ENCODE peak calls at places on chromosomes 11 and 22, in four cellular contexts. One of them, this sample, is unnamed.

GRCh38 chr11:88433546-88434230 is 96.2 kb upstream of the CTSC start:
- DNase-seq in heart right ventricle: no peak
- DNase-seq in osteocyte: no peak
- DNase-seq in lower lobe of right lung: no peak
- DNase-seq in this sample: no peak

GRCh38 chr11:114183041-114183511 is 113.1 kb upstream of the NNMT start:
- DNase-seq in osteocyte: no peak
- DNase-seq in heart right ventricle: no peak
- DNase-seq in lower lobe of right lung: no peak
- DNase-seq in this sample: no peak

GRCh38 chr11:6637871-6638270 is 17.7 kb downstream of the DCHS1 start:
- DNase-seq in heart right ventricle: peak; percentile 56
- DNase-seq in osteocyte: no peak
- DNase-seq in lower lobe of right lung: no peak
- DNase-seq in this sample: no peak

GRCh38 chr22:25420925-25421904 is 143.3 kb upstream of the GRK3 start:
- DNase-seq in heart right ventricle: no peak
- DNase-seq in osteocyte: no peak
- DNase-seq in lower lobe of right lung: no peak
- DNase-seq in this sample: no peak

GRCh38 chr11:86940122-86940777 is 14.9 kb downstream of the FZD4 start:
- DNase-seq in heart right ventricle: peak; percentile 68
- DNase-seq in osteocyte: no peak
- DNase-seq in lower lobe of right lung: no peak
- DNase-seq in this sample: no peak

GRCh38 chr11:88402192-88402715 is 64.7 kb upstream of the CTSC start:
- DNase-seq in heart right ventricle: no peak
- DNase-seq in osteocyte: no peak
- DNase-seq in lower lobe of right lung: no peak
- DNase-seq in this sample: peak; percentile 82

GRCh38 chr22:31344369-31345330 is 1.5 kb downstream of the PATZ1 start:
- DNase-seq in heart right ventricle: peak; percentile 19
- DNase-seq in lower lobe of right lung: peak; percentile 59
- DNase-seq in osteocyte: no peak
- DNase-seq in this sample: no peak

GRCh38 chr22:28506207-28506606 is 173.4 kb downstream of the TTC28 start:
- DNase-seq in lower lobe of right lung: no peak
- DNase-seq in heart right ventricle: no peak
- DNase-seq in osteocyte: no peak
- DNase-seq in this sample: no peak

GRCh38 chr11:115051938-115052590 is 373.7 kb downstream of the NXPE2 start:
- DNase-seq in lower lobe of right lung: no peak
- DNase-seq in heart right ventricle: no peak
- DNase-seq in osteocyte: no peak
- DNase-seq in this sample: no peak

GRCh38 chr11:18471995-18472394 is 16.3 kb downstream of the LDHAL6A start:
- DNase-seq in heart right ventricle: no peak
- DNase-seq in lower lobe of right lung: no peak
- DNase-seq in osteocyte: no peak
- DNase-seq in this sample: no peak

GRCh38 chr11:125365196-125365931 is 130.7 kb downstream of the FEZ1 start:
- DNase-seq in osteocyte: no peak
- DNase-seq in heart right ventricle: no peak
- DNase-seq in lower lobe of right lung: no peak
- DNase-seq in this sample: no peak

GRCh38 chr11:12777208-12777874 is 103.1 kb downstream of the TEAD1 start:
- DNase-seq in osteocyte: no peak
- DNase-seq in lower lobe of right lung: no peak
- DNase-seq in heart right ventricle: no peak
- DNase-seq in this sample: peak; percentile 30

GRCh38 chr22:50157976-50158375 is 12.6 kb upstream of the PANX2 start:
- DNase-seq in heart right ventricle: no peak
- DNase-seq in lower lobe of right lung: peak; percentile 86
- DNase-seq in osteocyte: no peak
- DNase-seq in this sample: no peak

GRCh38 chr22:27242111-27242436 is 559.5 kb downstream of the MN1 start:
- DNase-seq in lower lobe of right lung: no peak
- DNase-seq in osteocyte: no peak
- DNase-seq in heart right ventricle: no peak
- DNase-seq in this sample: no peak

GRCh38 chr22:22616636-22617035 is 27.8 kb upstream of the GGTLC2 start:
- DNase-seq in heart right ventricle: no peak
- DNase-seq in lower lobe of right lung: no peak
- DNase-seq in osteocyte: no peak
- DNase-seq in this sample: no peak

GRCh38 chr11:85752201-85752889 is 58.6 kb downstream of the SYTL2 start:
- DNase-seq in heart right ventricle: no peak
- DNase-seq in lower lobe of right lung: no peak
- DNase-seq in osteocyte: no peak
- DNase-seq in this sample: no peak

GRCh38 chr11:71237853-71238252 is 14.5 kb downstream of the SHANK2 start:
- DNase-seq in osteocyte: no peak
- DNase-seq in heart right ventricle: no peak
- DNase-seq in lower lobe of right lung: no peak
- DNase-seq in this sample: no peak

GRCh38 chr11:119338318-119338890 is 2.3 kb downstream of the C1QTNF5 start:
- DNase-seq in osteocyte: peak; percentile 91
- DNase-seq in lower lobe of right lung: peak; percentile 76
- DNase-seq in heart right ventricle: peak; percentile 80
- DNase-seq in this sample: no peak

GRCh38 chr11:46294365-46295309 is 17.2 kb downstream of the CREB3L1 start:
- DNase-seq in heart right ventricle: no peak
- DNase-seq in lower lobe of right lung: no peak
- DNase-seq in osteocyte: no peak
- DNase-seq in this sample: peak; percentile 82

GRCh38 chr11:18578975-18579598 is 9.4 kb downstream of the UEVLD start:
- DNase-seq in lower lobe of right lung: no peak
- DNase-seq in heart right ventricle: no peak
- DNase-seq in osteocyte: peak; percentile 51
- DNase-seq in this sample: no peak

GRCh38 chr22:38074181-38075104 is 9.5 kb downstream of the SLC16A8 start:
- DNase-seq in heart right ventricle: no peak
- DNase-seq in lower lobe of right lung: no peak
- DNase-seq in osteocyte: no peak
- DNase-seq in this sample: peak; percentile 10
- TF ChIP-seq CTCF in heart right ventricle: peak; percentile 33
- TF ChIP-seq CTCF in lower lobe of right lung: peak; percentile 6
- TF ChIP-seq CTCF in osteocyte: peak; percentile 27
- TF ChIP-seq CTCF in this sample: peak; percentile 61

DNA sequence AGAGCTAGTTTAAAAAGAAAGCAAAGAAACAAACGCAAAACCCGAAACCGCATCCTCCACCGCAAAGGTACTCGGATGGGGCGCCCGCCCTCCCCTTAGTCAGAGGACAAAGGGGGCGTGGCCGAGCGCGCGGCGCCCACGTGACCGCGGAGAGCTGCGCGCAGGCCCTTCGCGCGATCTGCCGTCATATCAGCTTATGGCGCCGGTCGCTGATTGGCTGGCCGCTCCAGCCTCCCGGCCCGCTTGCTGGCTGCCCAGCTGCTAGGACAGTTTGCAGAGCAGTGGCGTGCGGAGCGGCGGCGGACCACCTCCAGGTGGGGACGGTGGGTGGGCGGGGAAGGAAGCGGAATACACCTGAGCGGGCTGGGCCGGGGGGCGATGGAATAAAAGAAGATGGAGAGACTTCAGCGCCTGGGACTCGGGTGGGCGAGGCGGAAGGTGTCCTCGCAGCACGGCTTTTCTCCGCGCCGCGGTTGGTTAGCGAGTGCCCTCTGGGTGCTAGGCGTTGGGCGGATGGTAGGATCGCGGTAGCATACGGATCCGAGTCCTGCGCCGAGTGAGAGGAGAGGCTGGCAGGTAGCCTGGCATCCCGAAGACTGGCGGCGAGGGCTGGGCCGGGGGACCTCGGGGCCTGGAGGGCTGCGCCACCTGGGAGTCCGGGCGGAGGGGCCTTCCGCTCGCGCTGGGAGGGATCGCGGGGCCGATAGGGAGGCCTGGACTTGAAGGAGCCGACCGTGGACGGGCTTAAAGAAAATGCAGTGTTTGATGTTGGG is at the start of gene SC5D:
- DNase-seq in heart right ventricle: peak; percentile 94
- DNase-seq in osteocyte: peak; percentile 96
- DNase-seq in lower lobe of right lung: peak; percentile 97
- DNase-seq in this sample: peak; percentile 73
- TF ChIP-seq CTCF in heart right ventricle: peak; percentile 10
- TF ChIP-seq CTCF in osteocyte: no peak
- TF ChIP-seq CTCF in lower lobe of right lung: no peak
- TF ChIP-seq CTCF in this sample: no peak

GRCh38 chr11:59783632-59784090 is 26.9 kb downstream of the MRPL16 start:
- DNase-seq in heart right ventricle: no peak
- DNase-seq in lower lobe of right lung: no peak
- DNase-seq in osteocyte: no peak
- DNase-seq in this sample: no peak

GRCh38 chr11:59778122-59778521 is 22.9 kb downstream of the STX3 start:
- DNase-seq in osteocyte: no peak
- DNase-seq in heart right ventricle: no peak
- DNase-seq in lower lobe of right lung: no peak
- DNase-seq in this sample: no peak

GRCh38 chr11:59779487-59779886 is 24.3 kb downstream of the STX3 start:
- DNase-seq in heart right ventricle: no peak
- DNase-seq in lower lobe of right lung: no peak
- DNase-seq in osteocyte: no peak
- DNase-seq in this sample: no peak

GRCh38 chr11:59785818-59786217 is 24.8 kb downstream of the MRPL16 start:
- DNase-seq in osteocyte: no peak
- DNase-seq in lower lobe of right lung: no peak
- DNase-seq in heart right ventricle: no peak
- DNase-seq in this sample: no peak

DNA sequence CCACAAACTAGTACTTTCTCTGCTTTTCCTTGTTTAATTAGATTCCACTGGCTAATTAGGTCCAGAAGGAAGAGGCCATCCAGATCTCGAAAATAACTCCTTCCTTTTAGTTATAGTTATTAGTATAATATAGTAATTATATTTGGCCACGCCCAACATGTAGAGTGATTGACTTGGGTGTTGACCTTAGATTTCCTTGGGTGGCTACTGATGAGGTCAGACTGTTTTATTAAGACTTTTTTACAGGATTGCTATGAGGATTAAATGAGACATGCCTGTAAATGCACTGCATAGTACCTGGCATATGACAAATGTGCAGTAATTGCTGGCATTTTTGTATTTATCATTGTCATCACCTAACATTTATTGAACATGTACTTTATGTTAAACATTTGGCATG is 26.9 kb downstream of the STX3 start:
- DNase-seq in heart right ventricle: no peak
- DNase-seq in osteocyte: no peak
- DNase-seq in lower lobe of right lung: no peak
- DNase-seq in this sample: no peak
- TF ChIP-seq CTCF in heart right ventricle: no peak
- TF ChIP-seq CTCF in osteocyte: no peak
- TF ChIP-seq CTCF in lower lobe of right lung: no peak
- TF ChIP-seq CTCF in this sample: no peak

DNA sequence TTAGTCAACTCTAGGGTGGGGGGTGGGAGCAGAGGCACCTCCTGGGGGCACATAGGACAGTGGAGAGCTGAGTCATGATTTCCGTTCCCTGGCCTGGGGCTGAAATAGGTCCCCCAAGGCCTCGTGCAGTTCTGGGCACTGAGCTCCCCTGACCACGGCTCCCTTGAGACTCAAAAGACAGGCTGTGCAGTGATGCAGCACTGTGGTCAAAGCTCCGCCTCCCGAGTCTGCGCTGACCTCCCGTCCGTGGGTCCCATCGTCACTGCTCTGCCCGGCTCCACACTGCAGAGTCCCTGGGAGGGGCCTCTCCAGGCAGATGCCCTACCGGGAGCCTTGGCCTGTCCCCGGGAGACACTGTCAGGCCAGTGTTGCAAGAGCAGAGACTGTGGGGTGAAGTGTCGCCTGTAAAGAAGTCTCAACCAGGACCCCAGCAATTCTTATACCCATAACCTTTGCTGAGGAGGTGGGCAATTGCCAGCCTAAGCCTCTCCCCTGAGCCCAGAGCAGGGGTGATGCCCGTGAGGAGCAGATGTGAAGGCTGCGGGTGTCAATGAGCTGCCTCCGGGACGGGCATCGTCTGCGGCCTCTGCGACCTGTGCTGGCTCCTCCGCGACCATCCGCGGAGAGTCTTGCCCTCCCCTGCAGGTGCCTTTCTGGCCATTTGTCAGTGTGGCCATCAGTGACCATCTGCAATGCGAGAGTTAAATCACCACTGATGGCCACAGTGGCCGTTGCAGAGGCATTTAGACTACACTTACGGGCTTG is 877.3 kb downstream of the BRD1 start:
- DNase-seq in heart right ventricle: no peak
- DNase-seq in osteocyte: peak; percentile 81
- DNase-seq in lower lobe of right lung: no peak
- DNase-seq in this sample: no peak
- TF ChIP-seq CTCF in heart right ventricle: no peak
- TF ChIP-seq CTCF in osteocyte: no peak
- TF ChIP-seq CTCF in lower lobe of right lung: no peak
- TF ChIP-seq CTCF in this sample: no peak

GRCh38 chr22:41659941-41660340 is 28.7 kb downstream of the SNU13 start:
- DNase-seq in heart right ventricle: peak; percentile 27
- DNase-seq in lower lobe of right lung: no peak
- DNase-seq in osteocyte: no peak
- DNase-seq in this sample: no peak
- TF ChIP-seq CTCF in heart right ventricle: no peak
- TF ChIP-seq CTCF in lower lobe of right lung: no peak
- TF ChIP-seq CTCF in osteocyte: no peak
- TF ChIP-seq CTCF in this sample: no peak

DNA sequence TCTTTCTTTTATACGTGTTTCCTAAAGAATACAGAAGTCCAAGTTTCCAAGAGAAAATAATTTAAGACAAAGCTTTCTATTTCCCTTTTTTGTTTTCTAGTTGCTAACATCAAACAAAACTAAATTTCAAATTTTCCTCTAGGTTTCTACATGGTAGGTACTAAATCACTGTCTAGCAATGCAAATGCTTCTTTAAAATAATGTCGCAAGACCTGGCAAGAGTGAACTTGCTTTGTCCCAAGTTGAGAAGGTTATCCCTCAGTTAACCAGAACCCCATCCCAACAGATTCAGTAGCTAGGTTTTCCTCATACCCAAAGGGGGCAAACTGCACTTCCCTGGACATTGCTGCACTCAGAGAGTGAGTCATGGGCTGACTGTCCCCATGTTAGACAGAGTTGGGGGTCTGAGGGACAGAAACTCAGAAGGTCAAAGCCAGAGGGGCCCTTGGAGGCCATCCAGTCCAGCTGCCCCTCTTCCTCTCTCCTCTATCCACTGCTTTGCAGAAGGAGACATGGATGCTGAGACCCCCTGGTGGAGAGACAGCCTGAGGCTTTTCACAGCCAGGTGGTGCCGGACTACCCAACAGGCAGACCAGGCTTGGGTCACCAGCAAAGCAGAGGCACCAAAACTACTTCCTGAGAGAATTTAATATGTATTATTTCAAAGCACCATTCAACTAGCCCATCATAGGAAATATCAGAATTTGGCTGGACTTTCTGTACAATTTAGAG is 23.1 kb downstream of the OR2AT4 start:
- DNase-seq in heart right ventricle: no peak
- DNase-seq in osteocyte: no peak
- DNase-seq in lower lobe of right lung: no peak
- DNase-seq in this sample: no peak
- TF ChIP-seq CTCF in heart right ventricle: no peak
- TF ChIP-seq CTCF in osteocyte: no peak
- TF ChIP-seq CTCF in lower lobe of right lung: no peak
- TF ChIP-seq CTCF in this sample: peak; percentile 25

This sample was measured in AG04450.